ENCODE peak calls at places on chromosomes 1 and 21, in six cellular contexts. G is hepatocyte, U is colonic mucosa, L is cardiac muscle cell, W is uterus, B is dorsolateral prefrontal cortex. P is an unnamed sample.

GRCh38 chr1:201791051-201791774 is 37.7 kb upstream of the IPO9 start:
- DNase-seq in L (no peak), G (no peak), U (no peak), W (no peak), B (no peak), P (peak)

GRCh38 chr1:40783001-40783905 is at the start of gene KCNQ4:
- DNase-seq in G (peak), U (peak), W (peak), L (peak), B (no peak), P (peak)

GRCh38 chr1:234612352-234613127 is 2.6 kb upstream of the IRF2BP2 start:
- DNase-seq in B (peak), L (peak), U (peak), G (peak), W (peak), P (peak)

GRCh38 chr1:219812491-219813221 is 115.7 kb downstream of the SLC30A10 start:
- DNase-seq in W (no peak), U (no peak), G (peak), L (peak), B (no peak), P (no peak)

GRCh38 chr1:173478099-173478555 is 992 bp downstream of the PRDX6 start:
- DNase-seq in U (peak), L (peak), B (peak), G (peak), W (peak), P (no peak)

GRCh38 chr1:81799939-81800740 is 594 bp upstream of the ADGRL2 start:
- DNase-seq in L (peak), G (peak), B (peak), U (peak), W (peak), P (peak)

GRCh38 chr1:240399381-240399780 is 212.6 kb downstream of the GREM2 start:
- DNase-seq in G (peak), W (peak), B (peak), L (peak), U (no peak), P (no peak)

GRCh38 chr1:221543529-221544120 is 198.3 kb downstream of the DUSP10 start:
- DNase-seq in G (peak), W (no peak), U (no peak), L (no peak), B (no peak), P (no peak)

GRCh38 chr21:31888936-31889371 is 16.1 kb downstream of the HUNK start:
- DNase-seq in W (no peak), L (no peak), B (no peak), G (peak), U (no peak), P (no peak)

GRCh38 chr21:37829447-37829846 is 86.8 kb downstream of the KCNJ6 start:
- DNase-seq in L (no peak), G (peak), W (no peak), U (peak), B (no peak), P (peak)

GRCh38 chr1:93575586-93576271 is 105.9 kb downstream of the BCAR3 start:
- DNase-seq in G (no peak), L (no peak), B (no peak), W (no peak), U (no peak), P (no peak)

GRCh38 chr1:100380635-100381034 is 28.3 kb downstream of the CDC14A start:
- DNase-seq in U (no peak), L (no peak), G (no peak), B (no peak), W (no peak), P (no peak)

GRCh38 chr21:24514081-24514733 is 1093.1 kb downstream of the MRPL39 start:
- DNase-seq in G (no peak), W (no peak), U (no peak), L (peak), B (no peak), P (no peak)
- TF ChIP-seq CTCF in G (peak), W (peak), U (no peak), L (peak), B (peak), P (no peak)

GRCh38 chr1:47707887-47708535 is 270.2 kb downstream of the FOXD2 start:
- DNase-seq in L (no peak), U (peak), G (no peak), W (no peak), B (no peak), P (peak)

GRCh38 chr1:47709302-47710074 is 271.6 kb downstream of the FOXD2 start:
- DNase-seq in B (no peak), L (peak), G (peak), W (no peak), U (peak), P (no peak)

GRCh38 chr1:47711211-47711847 is 273.5 kb downstream of the FOXD2 start:
- DNase-seq in U (peak), B (no peak), G (no peak), W (no peak), L (no peak), P (no peak)

GRCh38 chr1:47710075-47711071 is 272.5 kb downstream of the FOXD2 start:
- DNase-seq in G (peak), W (peak), U (peak), L (peak), B (peak), P (peak)

DNA sequence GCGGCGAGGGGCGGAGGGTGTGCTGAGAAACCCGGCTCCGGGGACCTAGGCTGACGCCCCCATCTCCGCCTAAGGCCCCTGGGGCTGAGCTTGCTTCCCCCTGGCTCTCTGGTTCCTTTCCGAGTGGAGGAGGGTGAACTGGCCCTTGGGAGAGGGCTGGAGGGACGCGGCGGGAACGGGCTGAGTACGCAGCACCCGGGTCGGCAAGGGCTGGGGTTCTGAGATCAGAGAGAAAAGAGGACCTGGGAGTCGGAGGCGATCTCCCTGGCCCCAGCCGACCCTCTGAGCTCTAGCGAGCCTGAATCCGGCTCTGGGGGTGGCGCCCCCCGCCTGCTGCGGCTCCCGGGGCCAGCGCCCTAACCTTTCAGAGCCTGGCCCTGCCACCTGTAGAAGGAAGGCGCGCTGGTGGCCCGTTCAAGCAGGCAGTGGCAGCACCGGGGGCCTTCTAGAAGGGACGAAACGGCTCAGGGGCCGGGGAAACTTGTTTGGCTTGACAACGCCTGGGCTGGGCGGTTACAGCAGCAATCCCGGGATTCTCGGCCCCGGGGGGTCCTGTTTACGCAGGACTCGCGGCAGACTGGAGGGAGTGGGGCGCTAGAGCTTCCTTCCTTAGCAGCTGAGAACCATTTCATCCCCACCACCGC is 270.9 kb downstream of the FOXD2 start:
- DNase-seq in G (peak), U (peak), B (no peak), L (peak), W (no peak), P (no peak)
- H3K4me3 ChIP-seq in G (peak), U (peak), B (peak), L (peak), W (peak), P (peak)

DNA sequence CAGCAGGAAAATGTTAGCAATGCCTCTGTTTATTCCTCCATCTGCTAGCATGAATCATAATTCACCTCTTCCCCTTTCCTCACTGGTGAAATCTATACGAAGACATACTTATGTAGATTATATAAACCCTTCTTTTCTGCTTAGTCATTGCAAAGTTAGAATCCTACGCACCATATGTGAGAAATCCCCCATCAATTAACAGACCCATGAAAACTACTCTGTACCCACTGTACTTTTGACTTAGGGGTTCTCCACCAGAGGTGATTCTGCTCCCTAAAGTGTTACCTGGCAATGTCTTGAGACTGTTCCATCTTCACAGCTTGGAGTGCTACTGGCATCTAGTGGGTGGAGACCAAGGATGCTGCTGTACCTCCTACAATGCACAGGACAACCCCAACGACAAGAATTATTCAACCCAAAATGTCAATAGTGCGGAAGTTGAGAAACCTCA is 49.6 kb upstream of the KCTD3 start:
- DNase-seq in G (peak), L (peak), B (no peak), W (no peak), U (no peak), P (no peak)
- TF ChIP-seq CTCF in G (peak), L (no peak), B (peak), W (no peak), U (no peak), P (no peak)

GRCh38 chr1:224358288-224358687 is 1.6 kb downstream of the CNIH4 start:
- DNase-seq in B (no peak), U (no peak), G (no peak), W (no peak), L (no peak), P (no peak)
- H3K4me3 ChIP-seq in B (peak), U (peak), G (peak), W (no peak), L (peak), P (no peak)

GRCh38 chr1:236753554-236753953 is 41.5 kb upstream of the MTR start:
- DNase-seq in U (no peak), W (no peak), B (peak), G (peak), L (peak), P (no peak)
- TF ChIP-seq CTCF in U (no peak), W (no peak), B (peak), G (peak), L (no peak), P (no peak)

P was measured in mucosa of descending colon.